ENCODE peak calls at places on chromosomes 3 and 15, in five cellular contexts. F, B, S, P and H are unnamed samples.
A peak's percentile ranks its signal among the peaks of the same experiment; 100 is the strongest.

GRCh38 chr3:118476885-118477618 is 557.6 kb downstream of the IGSF11 start:
- DNase-seq in F (no peak), B (no peak), S (no peak), P (no peak), H (no peak)

GRCh38 chr15:72487070-72487797 is 13.1 kb downstream of the ARIH1 start:
- DNase-seq in F (no peak), B (no peak), S (no peak), P (no peak), H (no peak)

GRCh38 chr15:89457086-89457485 is 39.3 kb downstream of the RHCG start:
- DNase-seq in F (peak; percentile 6), B (no peak), S (no peak), P (no peak), H (no peak)

GRCh38 chr15:73389539-73389938 is 20.8 kb upstream of the HCN4 start:
- DNase-seq in F (no peak), B (no peak), S (no peak), P (no peak), H (peak; percentile 31)

GRCh38 chr3:160941885-160942494 is 163.2 kb downstream of the B3GALNT1 start:
- DNase-seq in F (peak; percentile 65), B (no peak), S (peak; percentile 46), P (no peak), H (no peak)

GRCh38 chr3:72137865-72138861 is 353.2 kb upstream of the PROK2 start:
- DNase-seq in F (no peak), B (no peak), S (no peak), P (no peak), H (no peak)

GRCh38 chr15:70438776-70439175 is 324.6 kb downstream of the UACA start:
- DNase-seq in F (no peak), B (no peak), S (no peak), P (no peak), H (no peak)

GRCh38 chr15:71333839-71334238 is 218.6 kb downstream of the THSD4 start:
- DNase-seq in F (peak; percentile 55), B (no peak), S (peak; percentile 67), P (no peak), H (no peak)

GRCh38 chr3:11288021-11288491 is 15.9 kb downstream of the ATG7 start:
- DNase-seq in F (peak; percentile 52), B (no peak), S (no peak), P (no peak), H (no peak)

GRCh38 chr15:82805994-82806406 is at the start of gene FSD2:
- DNase-seq in F (no peak), B (no peak), S (no peak), P (no peak), H (no peak)

GRCh38 chr3:169633789-169634188 is 29.7 kb downstream of the MECOM start:
- DNase-seq in F (no peak), B (no peak), S (no peak), P (no peak), H (no peak)

GRCh38 chr3:53846134-53846850 is at the start of the genes CHDH and IL17RB:
- DNase-seq in F (no peak), B (no peak), S (no peak), P (peak; percentile 25), H (no peak)

GRCh38 chr3:184016169-184016570 is 1.5 kb downstream of the ABCC5 start:
- DNase-seq in F (no peak), B (no peak), S (no peak), P (no peak), H (no peak)

GRCh38 chr3:195802795-195803194 is 8.9 kb downstream of the MUC4 start:
- DNase-seq in F (no peak), B (no peak), S (no peak), P (no peak), H (no peak)

GRCh38 chr3:154969366-154969765 is 110.8 kb upstream of the MME start:
- DNase-seq in F (peak; percentile 39), B (no peak), S (no peak), P (no peak), H (no peak)

GRCh38 chr15:70192490-70192889 is 94.8 kb upstream of the TLE3 start:
- DNase-seq in F (no peak), B (no peak), S (no peak), P (no peak), H (no peak)

GRCh38 chr3:111729087-111729846 is 129.8 kb upstream of the PHLDB2 start:
- DNase-seq in F (peak; percentile 82), B (no peak), S (peak; percentile 88), P (no peak), H (no peak)

GRCh38 chr3:14289590-14290453 is 111.2 kb downstream of the LSM3 start:
- DNase-seq in F (peak; percentile 89), B (no peak), S (peak; percentile 42), P (no peak), H (no peak)

GRCh38 chr3:53103566-53104296 is 26.5 kb downstream of the RFT1 start:
- DNase-seq in F (peak; percentile 10), B (no peak), S (no peak), P (no peak), H (no peak)

GRCh38 chr3:47566667-47567066 is 12.0 kb downstream of the CSPG5 start:
- DNase-seq in F (no peak), B (no peak), S (no peak), P (no peak), H (no peak)

GRCh38 chr3:66101901-66102300 is 63.2 kb upstream of the MAGI1 start:
- DNase-seq in F (no peak), B (no peak), S (no peak), P (no peak), H (no peak)

GRCh38 chr15:92797168-92798052 is 102.7 kb upstream of the CHD2 start:
- DNase-seq in F (peak; percentile 78), B (peak; percentile 69), S (peak; percentile 77), P (peak; percentile 82), H (no peak)